ENCODE peak calls at places on chromosomes 1 and 21, in four cellular contexts. V is IMR-90, N is A549, T is HepG2. S is an unnamed sample.

GRCh38 chr1:108199781-108200626 is at the start of gene SLC25A24:
- DNase-seq in N (peak; percentile 78), T (peak; percentile 47), V (peak; percentile 67), S (peak; percentile 94)

GRCh38 chr1:228274452-228275153 is 66.8 kb downstream of the OBSCN start:
- DNase-seq in N (no peak), T (no peak), V (no peak), S (no peak)

GRCh38 chr1:2397007-2397679 is 5.5 kb downstream of the RER1 start:
- DNase-seq in V (no peak), N (no peak), T (no peak), S (no peak)

GRCh38 chr21:40454057-40454456 is 392.9 kb downstream of the DSCAM start:
- DNase-seq in T (no peak), V (no peak), N (no peak), S (no peak)

GRCh38 chr1:155012052-155012546 is 9.5 kb downstream of the ZBTB7B start:
- DNase-seq in N (peak; percentile 86), V (no peak), T (no peak), S (peak; percentile 78)

GRCh38 chr1:177065430-177065829 is 99.1 kb downstream of the ASTN1 start:
- DNase-seq in V (no peak), T (no peak), N (no peak), S (no peak)

GRCh38 chr1:7585216-7585907 is 185.7 kb upstream of the VAMP3 start:
- DNase-seq in V (no peak), N (no peak), T (no peak), S (no peak)

GRCh38 chr1:101993703-101994102 is 3.0 kb downstream of the OLFM3 start:
- DNase-seq in N (peak; percentile 3), V (no peak), T (no peak), S (no peak)

GRCh38 chr1:58841455-58841854 is 57.6 kb upstream of the JUN start:
- DNase-seq in T (no peak), N (peak; percentile 53), V (no peak), S (peak; percentile 76)

GRCh38 chr1:17798011-17798410 is 42.9 kb downstream of the ACTL8 start:
- DNase-seq in V (no peak), N (no peak), T (no peak), S (no peak)

GRCh38 chr1:234546387-234546704 is 63.6 kb downstream of the IRF2BP2 start:
- DNase-seq in T (no peak), V (no peak), N (no peak), S (no peak)

GRCh38 chr1:194295690-194296089 is 1109.3 kb upstream of the B3GALT2 start:
- DNase-seq in T (peak; percentile 15), N (peak; percentile 59), V (peak; percentile 44), S (no peak)

GRCh38 chr1:245166471-245166885 is 11.7 kb downstream of the KIF26B start:
- DNase-seq in V (peak; percentile 17), T (no peak), N (no peak), S (no peak)

GRCh38 chr1:171427852-171428471 is 57.4 kb upstream of the PRRC2C start:
- DNase-seq in V (no peak), N (no peak), T (no peak), S (no peak)

GRCh38 chr1:183620311-183620710 is 15.3 kb downstream of the ARPC5 start:
- DNase-seq in T (no peak), V (no peak), N (no peak), S (no peak)

GRCh38 chr1:94416901-94417701 is 1.1 kb upstream of the ABCD3 start:
- DNase-seq in N (peak; percentile 18), T (peak; percentile 91), V (peak; percentile 89), S (peak; percentile 21)

GRCh38 chr1:53390261-53390660 is 62.4 kb upstream of the LRP8 start:
- DNase-seq in N (no peak), T (no peak), V (no peak), S (no peak)

GRCh38 chr21:21851657-21852056 is 853.4 kb downstream of the NCAM2 start:
- DNase-seq in V (peak; percentile 13), T (no peak), N (no peak), S (no peak)

GRCh38 chr1:20194770-20195463 is 8.6 kb upstream of the PLA2G2C start:
- DNase-seq in T (peak; percentile 44), N (peak; percentile 42), V (peak; percentile 36), S (peak; percentile 78)

GRCh38 chr1:111855260-111855659 is 99.6 kb downstream of the DDX20 start:
- DNase-seq in V (no peak), N (no peak), T (no peak), S (no peak)

GRCh38 chr21:31623664-31624063 is 35.8 kb upstream of the SOD1 start:
- DNase-seq in V (no peak), T (no peak), N (no peak), S (peak; percentile 45)

GRCh38 chr1:175725684-175726083 is 17.7 kb downstream of the TNR start:
- DNase-seq in T (peak; percentile 19), V (peak; percentile 9), N (peak; percentile 12), S (peak; percentile 51)

GRCh38 chr1:160127381-160127780 is 11.8 kb downstream of the ATP1A2 start:
- DNase-seq in T (no peak), N (no peak), V (no peak), S (no peak)

GRCh38 chr1:243718893-243719292 is 131.2 kb downstream of the AKT3 start:
- DNase-seq in V (peak; percentile 85), T (no peak), N (no peak), S (no peak)

GRCh38 chr1:171424494-171424893 is 60.8 kb upstream of the PRRC2C start:
- DNase-seq in T (no peak), V (no peak), N (no peak), S (no peak)

GRCh38 chr1:178953034-178953433 is 72.7 kb upstream of the FAM20B start:
- DNase-seq in T (no peak), V (no peak), N (no peak), S (no peak)

GRCh38 chr1:160005070-160005469 is 26.7 kb downstream of the PIGM start:
- DNase-seq in V (no peak), T (no peak), N (no peak), S (no peak)

GRCh38 chr1:46181343-46182260 is 5.3 kb upstream of the P3R3URF start:
- DNase-seq in N (no peak), T (no peak), V (peak; percentile 61), S (no peak)

GRCh38 chr1:177913762-177914540 is 55.9 kb downstream of the SEC16B start:
- DNase-seq in T (peak; percentile 17), V (peak; percentile 63), N (peak; percentile 19), S (no peak)

GRCh38 chr1:69847670-69848069 is 279.9 kb downstream of the LRRC7 start:
- DNase-seq in V (no peak), T (no peak), N (no peak), S (no peak)

GRCh38 chr1:41751804-41752513 is 166.8 kb downstream of the HIVEP3 start:
- DNase-seq in N (no peak), T (no peak), V (peak; percentile 92), S (no peak)

GRCh38 chr1:241532864-241533263 is 686 bp downstream of the KMO start:
- DNase-seq in T (no peak), N (no peak), V (no peak), S (no peak)
- TF ChIP-seq MAZ in T (no peak), N (no peak), V (no peak), S (no peak)

GRCh38 chr1:206588492-206588891 is 23.8 kb downstream of the EIF2D start:
- DNase-seq in N (no peak), V (no peak), T (no peak), S (no peak)

GRCh38 chr1:206586501-206587445 is 25.5 kb downstream of the EIF2D start:
- DNase-seq in T (no peak), V (no peak), N (no peak), S (no peak)

GRCh38 chr1:206590025-206590834 is 22.0 kb downstream of the EIF2D start:
- DNase-seq in V (peak; percentile 80), N (no peak), T (no peak), S (peak; percentile 62)

GRCh38 chr1:206589206-206589605 is 23.1 kb downstream of the EIF2D start:
- DNase-seq in N (no peak), T (no peak), V (peak; percentile 97), S (no peak)

DNA sequence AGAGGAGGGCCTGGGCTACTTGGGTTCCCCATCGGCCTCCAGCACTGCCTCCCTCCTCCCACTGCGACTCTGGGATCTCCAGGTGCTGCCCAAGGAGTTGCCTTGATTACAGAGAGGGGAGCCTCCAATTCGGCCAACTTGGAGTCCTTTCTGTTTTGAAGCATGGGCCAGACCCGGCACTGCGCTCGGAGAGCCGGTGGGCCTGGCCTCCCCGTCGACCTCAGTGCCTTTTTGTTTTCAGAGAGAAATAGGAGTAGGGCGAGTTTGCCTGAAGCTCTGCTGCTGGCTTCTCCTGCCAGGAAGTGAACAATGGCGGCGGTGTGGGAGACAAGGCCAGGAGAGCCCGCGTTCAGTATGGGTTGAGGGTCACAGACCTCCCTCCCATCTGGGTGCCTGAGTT is 24.4 kb downstream of the EIF2D start:
- DNase-seq in V (no peak), N (no peak), T (no peak), S (no peak)
- TF ChIP-seq MAZ in V (no peak), N (no peak), T (no peak), S (no peak)

GRCh38 chr1:119363162-119363561 is 5.4 kb upstream of the HAO2 start:
- DNase-seq in V (no peak), T (no peak), N (no peak), S (no peak)

GRCh38 chr1:119361611-119362010 is 7.0 kb upstream of the HAO2 start:
- DNase-seq in V (no peak), N (no peak), T (no peak), S (no peak)

GRCh38 chr1:119367332-119368124 is 1.1 kb upstream of the HAO2 start:
- DNase-seq in V (peak; percentile 45), N (peak; percentile 30), T (peak; percentile 53), S (peak; percentile 34)

GRCh38 chr1:119366424-119366823 is 2.2 kb upstream of the HAO2 start:
- DNase-seq in T (no peak), N (no peak), V (no peak), S (no peak)

DNA sequence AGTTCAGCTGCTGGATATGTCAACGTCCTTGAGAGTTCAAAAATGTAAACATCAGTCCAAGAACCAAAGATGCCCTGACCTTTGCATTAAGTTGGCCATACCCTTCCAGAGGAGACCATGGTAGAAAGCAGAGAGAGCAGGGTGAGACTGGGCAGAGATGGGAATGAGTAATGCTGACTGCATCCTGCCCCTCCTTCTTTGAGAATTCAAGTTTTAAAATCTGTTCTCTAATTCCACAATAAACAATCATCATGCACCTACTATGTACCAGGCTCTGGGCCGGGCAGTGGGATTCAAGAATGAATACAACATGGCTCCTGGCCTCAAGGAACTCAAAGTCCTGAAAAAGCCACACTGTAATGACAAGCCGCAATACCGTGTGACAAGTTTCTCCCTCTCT is 3.9 kb upstream of the HAO2 start:
- DNase-seq in V (no peak), T (no peak), N (no peak), S (no peak)
- TF ChIP-seq MAZ in V (no peak), T (no peak), N (no peak), S (no peak)

GRCh38 chr21:44972821-44973220 is 33.0 kb downstream of the SLX9 start:
- DNase-seq in T (no peak), N (peak; percentile 22), V (peak; percentile 64), S (no peak)
- TF ChIP-seq MAZ in T (no peak), N (no peak), V (no peak), S (no peak)

DNA sequence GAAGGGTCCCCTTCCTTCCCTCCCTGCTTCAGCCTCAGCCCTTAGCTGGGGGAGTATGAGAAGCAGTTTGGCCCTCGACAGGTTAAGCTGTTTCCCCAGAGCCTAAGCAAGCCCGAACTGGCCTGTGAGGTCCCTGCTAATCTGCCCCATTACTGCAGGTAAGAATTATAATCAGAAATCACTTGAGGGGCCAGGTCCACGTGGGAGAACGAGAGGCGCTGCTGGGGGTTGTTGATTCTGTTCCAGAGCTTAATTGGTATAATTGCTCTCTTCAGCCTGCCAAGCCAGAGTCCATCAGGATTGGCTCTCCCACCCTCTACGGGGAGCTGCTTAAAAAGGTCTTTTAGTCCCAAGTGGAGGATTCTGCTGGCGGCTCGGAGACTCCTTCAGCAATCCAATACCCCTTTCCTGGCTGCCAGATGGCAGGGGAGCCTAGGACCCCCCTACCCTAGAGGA is 70.8 kb downstream of the UBE2T start:
- DNase-seq in N (no peak), T (no peak), V (no peak), S (no peak)
- TF ChIP-seq MAZ in N (no peak), T (no peak), V (no peak), S (no peak)

S was measured in K562.